ENCODE peak calls at places on chromosomes 11 and 22, in four cellular contexts. V is cardiac muscle cell, Z is tibial nerve, L is PC-3. X is an unnamed sample.
A peak's percentile ranks its signal among the peaks of the same experiment; 100 is the strongest.

GRCh38 chr11:114275295-114275694 is 20.9 kb upstream of the NNMT start:
- DNase-seq in Z (no peak), V (no peak), L (no peak), X (peak; percentile 71)

GRCh38 chr11:125398994-125399638 is 96.9 kb downstream of the FEZ1 start:
- DNase-seq in Z (no peak), V (no peak), L (no peak), X (no peak)

GRCh38 chr22:49723478-49724029 is 104.1 kb downstream of the BRD1 start:
- DNase-seq in L (no peak), Z (no peak), V (no peak), X (no peak)

GRCh38 chr11:58958500-58958899 is 19.2 kb downstream of the GLYATL1 start:
- DNase-seq in L (peak; percentile 44), Z (no peak), V (peak; percentile 36), X (no peak)

GRCh38 chr11:63838150-63838681 is 694 bp upstream of the MARK2 start:
- DNase-seq in L (no peak), V (no peak), Z (no peak), X (no peak)

GRCh38 chr11:6298605-6299004 is 21.7 kb downstream of the CAVIN3 start:
- DNase-seq in Z (no peak), V (peak; percentile 73), L (peak; percentile 60), X (no peak)

GRCh38 chr11:23539556-23539955 is 679.3 kb upstream of the CCDC179 start:
- DNase-seq in L (no peak), V (no peak), Z (no peak), X (no peak)

GRCh38 chr11:131349368-131350086 is 20.9 kb upstream of the NTM start:
- DNase-seq in V (no peak), Z (no peak), L (no peak), X (no peak)

GRCh38 chr11:113370634-113371033 is 16.9 kb upstream of the ANKK1 start:
- DNase-seq in L (no peak), Z (no peak), V (no peak), X (no peak)

GRCh38 chr22:38353142-38353629 is 36.0 kb upstream of the CSNK1E start:
- DNase-seq in Z (peak; percentile 43), V (peak; percentile 69), L (peak; percentile 63), X (no peak)

GRCh38 chr11:126469308-126469707 is 113.8 kb downstream of the ST3GAL4 start:
- DNase-seq in L (no peak), V (no peak), Z (no peak), X (no peak)

GRCh38 chr11:2445107-2445947 is 519 bp downstream of the KCNQ1 start:
- DNase-seq in V (peak; percentile 30), Z (no peak), L (no peak), X (no peak)

GRCh38 chr11:113261709-113262475 is 52.5 kb upstream of the TTC12 start:
- DNase-seq in L (peak; percentile 20), V (no peak), Z (no peak), X (no peak)

GRCh38 chr11:34300571-34301295 is 57.1 kb downstream of the ABTB2 start:
- DNase-seq in Z (no peak), L (no peak), V (no peak), X (no peak)

GRCh38 chr11:1195690-1196515 is 27.0 kb upstream of the MUC5B start:
- DNase-seq in Z (no peak), L (no peak), V (no peak), X (peak; percentile 49)

GRCh38 chr11:111512296-111513239 is at the start of gene BTG4:
- DNase-seq in V (peak; percentile 34), Z (no peak), L (no peak), X (no peak)

GRCh38 chr11:122784325-122785155 is 53.8 kb upstream of the CRTAM start:
- DNase-seq in V (peak; percentile 16), L (peak; percentile 62), Z (peak; percentile 26), X (no peak)

GRCh38 chr11:118304227-118304808 is at the start of gene CD3E:
- DNase-seq in L (no peak), V (no peak), Z (no peak), X (no peak)

GRCh38 chr11:128251140-128251539 is 336.2 kb downstream of the ETS1 start:
- DNase-seq in L (peak; percentile 15), Z (no peak), V (no peak), X (no peak)

GRCh38 chr11:121023848-121024751 is at the start of gene TBCEL:
- DNase-seq in L (peak; percentile 69), V (peak; percentile 95), Z (peak; percentile 62), X (peak; percentile 83)

GRCh38 chr11:67351275-67352005 is 1.9 kb downstream of the POLD4 start:
- DNase-seq in Z (no peak), L (peak; percentile 94), V (peak; percentile 70), X (peak; percentile 77)

GRCh38 chr11:100009728-100010127 is 677.4 kb upstream of the ARHGAP42 start:
- DNase-seq in Z (no peak), V (no peak), L (no peak), X (no peak)

GRCh38 chr11:117187799-117188481 is 9.4 kb downstream of the SIDT2 start:
- DNase-seq in V (no peak), L (no peak), Z (peak; percentile 11), X (peak; percentile 73)

GRCh38 chr22:46088541-46089311 is 61.6 kb upstream of the PPARA start:
- DNase-seq in Z (peak; percentile 21), V (no peak), L (no peak), X (peak; percentile 86)
- H3K27ac ChIP-seq in Z (peak overlapping the region; percentile 99), V (no peak overlapping the region), L (peak overlapping the region; percentile 99), X (peak overlapping the region; percentile 99)

DNA sequence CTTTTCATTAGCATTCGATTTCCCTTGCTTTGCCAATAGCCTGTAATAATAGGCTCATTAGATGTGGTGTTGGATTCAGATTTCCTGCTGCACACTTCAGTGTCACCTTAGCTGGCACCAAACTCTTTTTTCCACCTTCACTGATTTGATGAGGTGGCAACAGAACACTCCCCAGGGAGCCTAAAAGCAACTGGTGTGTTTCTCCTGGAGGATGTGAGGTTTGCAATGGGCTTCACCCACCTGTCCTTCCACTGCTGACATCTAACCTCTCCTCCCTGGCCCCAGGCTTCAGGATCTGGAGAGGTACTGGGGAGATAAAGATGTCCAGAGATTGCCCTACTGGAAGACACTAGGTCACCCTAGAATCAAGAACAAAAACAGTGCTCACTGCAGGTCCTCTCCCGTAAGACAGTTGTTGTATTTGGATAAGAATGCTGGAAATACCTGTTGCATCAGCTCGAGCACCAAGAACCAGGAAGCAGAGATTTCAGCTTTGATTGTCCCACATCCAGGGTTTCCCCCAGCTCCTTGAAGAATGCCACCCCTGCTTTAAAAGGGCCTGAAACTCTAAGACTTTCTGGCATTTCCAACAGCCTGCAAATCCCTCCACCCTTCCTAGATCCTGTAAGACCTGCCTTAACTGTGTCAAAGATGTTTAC is 96.9 kb downstream of the SLC1A2 start:
- DNase-seq in L (no peak), V (no peak), Z (no peak), X (no peak)
- H3K27ac ChIP-seq in L (no peak overlapping the region), V (no peak overlapping the region), Z (no peak overlapping the region), X (no peak overlapping the region)

GRCh38 chr11:110373061-110373702 is 56.6 kb upstream of the FDX1 start:
- DNase-seq in L (peak; percentile 64), V (no peak), Z (no peak), X (no peak)
- H3K27ac ChIP-seq in L (no peak overlapping the region), V (no peak overlapping the region), Z (peak overlapping the region; percentile 33), X (no peak overlapping the region)

GRCh38 chr11:61803889-61804647 is 11.4 kb downstream of the FEN1 start:
- DNase-seq in L (no peak), Z (no peak), V (no peak), X (no peak)

GRCh38 chr11:61810671-61811175 is 6.1 kb downstream of the FADS1 start:
- DNase-seq in L (no peak), V (no peak), Z (no peak), X (no peak)

GRCh38 chr11:61811831-61812230 is 5.0 kb downstream of the FADS1 start:
- DNase-seq in Z (no peak), V (no peak), L (peak; percentile 3), X (no peak)

GRCh38 chr11:61805146-61805545 is 11.7 kb downstream of the FADS1 start:
- DNase-seq in L (no peak), V (no peak), Z (no peak), X (no peak)

GRCh38 chr11:61806785-61807184 is 10.0 kb downstream of the FADS1 start:
- DNase-seq in Z (no peak), V (no peak), L (no peak), X (no peak)
- H3K27ac ChIP-seq in Z (no peak overlapping the region), V (no peak overlapping the region), L (no peak overlapping the region), X (no peak overlapping the region)

GRCh38 chr22:40325315-40325714 is 21.0 kb upstream of the ADSL start:
- DNase-seq in Z (no peak), V (no peak), L (no peak), X (no peak)
- H3K27ac ChIP-seq in Z (peak overlapping the region; percentile 71), V (no peak overlapping the region), L (no peak overlapping the region), X (no peak overlapping the region)

GRCh38 chr22:40951795-40952602 is 821 bp downstream of the RBX1 start:
- DNase-seq in Z (no peak), L (no peak), V (no peak), X (no peak)
- H3K27ac ChIP-seq in Z (peak overlapping the region; percentile 99), L (peak overlapping the region; percentile 75), V (peak overlapping the region; percentile 94), X (peak overlapping the region; percentile 95)

GRCh38 chr11:106627694-106628093 is 390.6 kb downstream of the GUCY1A2 start:
- DNase-seq in V (no peak), L (no peak), Z (no peak), X (no peak)

DNA sequence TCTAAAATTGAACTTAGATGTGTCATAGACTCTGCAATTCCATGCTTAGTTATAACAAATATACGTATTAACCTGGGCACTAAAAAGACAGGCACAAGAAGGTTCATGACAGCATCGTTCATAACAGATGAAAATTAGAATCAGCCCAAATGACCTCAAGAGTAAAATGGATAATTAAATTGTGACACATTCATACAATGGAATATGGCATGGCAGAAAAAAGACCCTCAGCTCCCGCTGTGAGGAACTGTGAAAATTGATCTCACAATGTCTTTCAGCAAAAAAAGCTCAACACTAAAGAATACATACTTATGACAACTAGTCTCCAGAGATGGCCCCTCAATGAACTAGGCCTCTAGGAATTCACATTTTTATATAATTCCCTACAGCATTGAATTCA is 386.0 kb downstream of the GUCY1A2 start:
- DNase-seq in Z (no peak), L (no peak), V (no peak), X (no peak)
- H3K27ac ChIP-seq in Z (no peak overlapping the region), L (no peak overlapping the region), V (no peak overlapping the region), X (no peak overlapping the region)

DNA sequence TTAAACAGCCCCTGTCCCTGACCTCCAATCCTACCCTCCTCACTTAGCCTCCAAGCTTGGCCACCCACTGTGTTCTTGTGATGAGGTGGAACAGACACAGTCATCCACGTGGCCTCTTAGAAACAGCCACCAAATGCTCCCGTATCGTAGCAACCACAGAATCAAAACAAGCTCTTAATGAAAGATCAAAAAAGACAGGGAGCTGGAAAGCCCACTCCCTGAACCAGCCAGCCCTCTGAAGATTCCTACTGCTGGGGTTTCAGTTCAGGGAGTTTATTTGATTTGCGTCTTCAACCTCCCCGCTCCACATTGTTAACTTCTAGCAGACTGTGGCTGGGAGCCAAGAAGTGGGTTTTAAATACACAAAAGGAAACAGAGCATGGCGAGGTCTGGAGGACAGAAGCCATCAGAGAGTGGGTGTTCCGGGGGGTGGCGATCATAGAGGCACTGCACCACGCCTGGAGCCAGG is 88.9 kb upstream of the GRK3 start:
- DNase-seq in V (no peak), Z (no peak), L (no peak), X (no peak)
- H3K27ac ChIP-seq in V (peak overlapping the region; percentile 23), Z (no peak overlapping the region), L (no peak overlapping the region), X (no peak overlapping the region)

DNA sequence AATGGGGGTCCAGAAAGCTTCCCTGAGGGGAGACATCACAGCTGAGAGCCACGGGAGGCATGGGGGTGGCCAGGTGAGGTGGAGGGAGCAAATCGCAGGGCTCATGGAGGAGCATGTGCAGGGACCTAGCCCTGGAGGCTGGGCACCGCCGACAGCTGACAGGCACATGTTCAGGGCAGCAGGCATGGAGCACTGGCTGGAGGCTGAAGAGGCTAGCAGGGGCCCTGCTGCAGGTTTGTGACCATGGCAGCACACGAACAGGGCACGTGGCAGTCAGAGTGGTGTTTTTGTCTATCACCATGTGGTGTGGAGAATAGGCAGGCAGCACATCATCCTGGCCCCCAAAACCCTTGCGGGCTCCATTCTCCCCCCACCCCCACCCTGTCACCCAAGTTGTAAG is 10.1 kb upstream of the CDC42EP2 start:
- DNase-seq in L (no peak), V (no peak), Z (no peak), X (no peak)
- H3K27ac ChIP-seq in L (no peak overlapping the region), V (no peak overlapping the region), Z (no peak overlapping the region), X (no peak overlapping the region)